ENCODE peak calls at places on chromosomes 16 and 17, in nine cellular contexts. M is AG09309; S is small intestine; U is mesenchymal stem cell; O is CD8-positive, alpha-beta memory T cell; C is colonic mucosa; R is HAP-1; F is neural progenitor cell; N is ascending aorta. G is an unnamed sample.
A peak's percentile ranks its signal among the peaks of the same experiment; 100 is the strongest.

GRCh38 chr17:40980594-40980993 is 3.5 kb downstream of the KRT40 start:
- DNase-seq in M (no peak), C (no peak), F (no peak), N (no peak), U (peak; percentile 33), O (no peak), R (no peak), S (no peak), G (peak; percentile 93)

GRCh38 chr16:89431158-89431584 is 59.2 kb downstream of the ANKRD11 start:
- DNase-seq in C (peak; percentile 74), M (peak; percentile 38), N (no peak), U (peak; percentile 99), F (no peak), R (no peak), O (no peak), S (peak; percentile 80), G (no peak)

GRCh38 chr17:7673239-7673638 is 14.1 kb downstream of the TP53 start:
- DNase-seq in S (peak; percentile 65), N (no peak), U (no peak), C (peak; percentile 66), O (peak; percentile 21), M (no peak), R (peak; percentile 55), F (peak; percentile 34), G (peak; percentile 48)

GRCh38 chr17:43129671-43130010 is 4.5 kb upstream of the BRCA1 start:
- DNase-seq in O (no peak), U (no peak), F (no peak), N (no peak), M (no peak), S (no peak), C (no peak), R (no peak), G (no peak)

GRCh38 chr17:79924639-79924976 is 85.4 kb upstream of the CBX4 start:
- DNase-seq in U (no peak), C (no peak), F (no peak), R (no peak), M (no peak), N (no peak), S (no peak), O (no peak), G (no peak)

GRCh38 chr17:5237541-5238016 is 2.9 kb upstream of the SCIMP start:
- DNase-seq in N (peak; percentile 70), R (peak; percentile 78), F (peak; percentile 77), M (peak; percentile 17), C (peak; percentile 74), S (peak; percentile 59), U (peak; percentile 46), O (no peak), G (peak; percentile 78)

GRCh38 chr16:76579277-76579676 is 302.1 kb downstream of the CNTNAP4 start:
- DNase-seq in U (no peak), N (no peak), F (peak; percentile 4), M (no peak), S (no peak), O (no peak), R (no peak), C (no peak), G (no peak)

GRCh38 chr17:4167786-4168185 is 24.8 kb downstream of the CYB5D2 start:
- DNase-seq in O (peak; percentile 45), M (no peak), C (no peak), F (no peak), S (no peak), N (no peak), U (no peak), R (no peak), G (no peak)

GRCh38 chr17:57849163-57849873 is 526 bp downstream of the MRPS23 start:
- DNase-seq in N (no peak), O (no peak), R (no peak), F (no peak), M (no peak), S (no peak), C (no peak), U (no peak), G (peak; percentile 78)

GRCh38 chr17:65794572-65794971 is 233.1 kb upstream of the AXIN2 start:
- DNase-seq in N (no peak), C (peak; percentile 39), S (peak; percentile 67), M (no peak), U (peak; percentile 20), F (peak; percentile 45), O (peak; percentile 12), R (peak; percentile 35), G (peak; percentile 36)

GRCh38 chr17:45409659-45410076 is 23.0 kb downstream of the ARHGAP27 start:
- DNase-seq in S (no peak), C (no peak), O (no peak), R (no peak), N (no peak), M (no peak), F (no peak), U (no peak), G (no peak)

GRCh38 chr17:17367931-17368330 is 64.8 kb downstream of the NT5M start:
- DNase-seq in O (no peak), F (peak; percentile 0), N (no peak), M (no peak), R (no peak), U (no peak), C (no peak), S (no peak), G (no peak)

GRCh38 chr16:2278956-2279800 is 11.3 kb upstream of the RNPS1 start:
- DNase-seq in U (no peak), F (no peak), M (no peak), R (no peak), C (no peak), O (no peak), N (no peak), S (no peak), G (peak; percentile 69)

GRCh38 chr17:50198026-50198669 is 3.3 kb downstream of the COL1A1 start:
- DNase-seq in M (no peak), N (peak; percentile 84), F (peak; percentile 70), O (peak; percentile 50), R (peak; percentile 74), U (peak; percentile 82), S (peak; percentile 81), C (peak; percentile 86), G (peak; percentile 80)

GRCh38 chr17:50199651-50200446 is 1.6 kb downstream of the COL1A1 start:
- DNase-seq in O (peak; percentile 77), R (peak; percentile 97), M (no peak), U (peak; percentile 98), N (peak; percentile 98), S (peak; percentile 67), F (peak; percentile 90), C (peak; percentile 94), G (peak; percentile 96)

GRCh38 chr17:50201226-50201854 is at the start of gene COL1A1:
- DNase-seq in O (no peak), C (peak; percentile 73), S (no peak), M (peak; percentile 85), N (peak; percentile 90), R (no peak), U (peak; percentile 88), F (peak; percentile 38), G (no peak)

GRCh38 chr17:50200447-50201225 is 795 bp downstream of the COL1A1 start:
- DNase-seq in C (peak; percentile 92), U (peak; percentile 95), M (no peak), N (peak; percentile 96), S (peak; percentile 76), R (peak; percentile 93), O (peak; percentile 79), F (peak; percentile 96), G (peak; percentile 92)

DNA sequence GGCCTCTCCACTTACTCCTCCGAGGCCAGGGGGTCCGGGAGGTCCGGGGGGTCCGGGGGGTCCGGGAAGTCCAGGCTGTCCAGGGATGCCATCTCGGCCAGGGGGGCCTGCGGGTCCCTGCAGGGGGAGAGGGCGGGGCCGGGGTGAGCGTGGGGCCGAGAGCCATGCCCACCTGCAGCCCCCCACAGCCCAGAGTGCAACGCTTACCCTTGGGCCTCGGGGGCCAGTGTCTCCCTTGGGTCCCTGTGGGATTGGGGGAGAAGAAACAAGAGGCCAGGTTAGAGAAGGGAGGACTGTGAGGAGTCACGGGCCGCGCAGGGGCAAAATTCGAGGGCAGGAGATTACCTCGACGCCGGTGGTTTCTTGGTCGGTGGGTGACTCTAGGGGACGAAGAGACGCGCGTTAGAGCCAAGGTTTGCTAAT is 2.2 kb downstream of the COL1A1 start:
- DNase-seq in F (no peak), U (no peak), O (no peak), S (no peak), M (no peak), C (no peak), N (no peak), R (no peak), G (no peak)
- H3K4me3 ChIP-seq in F (peak overlapping the region; percentile 40), U (peak overlapping the region; percentile 100), O (no peak overlapping the region), S (no peak overlapping the region), M (peak overlapping the region; percentile 97), C (peak overlapping the region; percentile 36), N (peak overlapping the region; percentile 54), R (no peak overlapping the region), G (peak overlapping the region; percentile 43)

GRCh38 chr17:75272848-75273184 is 1.8 kb upstream of the MIF4GD start:
- DNase-seq in U (no peak), S (no peak), F (no peak), M (no peak), R (no peak), O (no peak), C (no peak), N (no peak), G (no peak)
- H3K4me3 ChIP-seq in U (no peak overlapping the region), S (no peak overlapping the region), F (no peak overlapping the region), M (no peak overlapping the region), R (no peak overlapping the region), O (no peak overlapping the region), C (no peak overlapping the region), N (no peak overlapping the region), G (no peak overlapping the region)

GRCh38 chr16:65120811-65121721 is 797 bp downstream of the CDH11 start:
- DNase-seq in U (peak; percentile 50), S (no peak), N (peak; percentile 68), M (no peak), C (peak; percentile 23), O (no peak), F (peak; percentile 59), R (no peak), G (peak; percentile 26)
- H3K4me3 ChIP-seq in U (peak overlapping the region; percentile 93), S (peak overlapping the region; percentile 12), N (peak overlapping the region; percentile 83), M (peak overlapping the region; percentile 97), C (peak overlapping the region; percentile 47), O (no peak overlapping the region), F (peak overlapping the region; percentile 93), R (no peak overlapping the region), G (peak overlapping the region; percentile 50)

DNA sequence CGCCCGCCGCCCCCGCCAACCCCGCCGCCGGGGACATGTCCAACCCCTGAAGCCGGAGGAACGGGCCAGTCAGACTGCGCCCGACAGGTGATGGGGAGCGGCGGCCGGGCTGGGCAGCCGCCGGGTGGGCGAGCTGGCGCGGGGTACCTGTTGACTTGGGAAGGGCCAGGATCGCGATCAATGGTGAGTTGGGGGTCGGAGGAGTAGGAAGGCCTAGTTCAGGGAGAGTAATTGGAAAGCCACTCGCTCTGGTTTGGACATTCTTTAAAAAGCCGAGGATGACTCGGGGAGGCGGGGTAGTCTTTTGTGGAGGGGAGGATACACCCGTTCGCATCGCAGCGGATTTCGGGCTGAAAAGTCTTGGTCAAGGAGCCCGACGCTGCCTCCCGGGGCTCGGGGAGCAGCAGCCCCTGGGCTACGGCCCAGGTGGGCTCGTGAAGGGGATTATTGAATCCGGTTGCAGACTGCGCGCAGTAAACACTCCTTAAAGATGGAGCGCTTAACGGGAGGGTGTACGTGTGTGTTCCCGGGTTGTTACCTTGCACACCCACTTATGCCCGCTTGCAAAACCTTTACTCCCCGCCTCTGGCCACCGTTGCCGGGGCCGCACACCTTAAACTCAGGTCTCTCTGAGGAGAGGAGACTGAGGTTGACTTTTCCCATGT is 123.8 kb downstream of the GOSR1 start:
- DNase-seq in F (peak; percentile 58), S (peak; percentile 33), R (peak; percentile 40), U (peak; percentile 42), C (peak; percentile 50), M (no peak), O (peak; percentile 9), N (no peak), G (peak; percentile 25)
- H3K4me3 ChIP-seq in F (peak overlapping the region; percentile 96), S (peak overlapping the region; percentile 87), R (peak overlapping the region; percentile 93), U (peak overlapping the region; percentile 95), C (peak overlapping the region; percentile 72), M (peak overlapping the region; percentile 92), O (peak overlapping the region; percentile 57), N (peak overlapping the region; percentile 71), G (peak overlapping the region; percentile 98)

GRCh38 chr17:81120149-81120484 is 45.2 kb upstream of the PVALEF start:
- DNase-seq in N (no peak), S (no peak), F (peak; percentile 32), C (no peak), R (no peak), O (no peak), M (no peak), U (no peak), G (no peak)
- H3K4me3 ChIP-seq in N (no peak overlapping the region), S (no peak overlapping the region), F (no peak overlapping the region), C (no peak overlapping the region), R (no peak overlapping the region), O (no peak overlapping the region), M (no peak overlapping the region), U (no peak overlapping the region), G (no peak overlapping the region)